ENCODE peak calls at places on chromosomes 7 and 10, in six cellular contexts. One of them, this sample, is unnamed.

GRCh38 chr7:29563590-29564454 is at the start of gene PRR15:
- DNase-seq in mammary epithelial cell: peak
- DNase-seq in DND-41: no peak
- DNase-seq in fibroblast of the aortic adventitia: peak
- DNase-seq in BE2C: peak
- DNase-seq in coronary artery: no peak
- DNase-seq in this sample: peak

GRCh38 chr7:140247564-140247963 is 70.8 kb upstream of the KDM7A start:
- DNase-seq in BE2C: no peak
- DNase-seq in coronary artery: no peak
- DNase-seq in mammary epithelial cell: no peak
- DNase-seq in DND-41: no peak
- DNase-seq in fibroblast of the aortic adventitia: no peak
- DNase-seq in this sample: no peak

GRCh38 chr10:34216348-34216908 is 598.7 kb downstream of the PARD3 start:
- DNase-seq in mammary epithelial cell: no peak
- DNase-seq in coronary artery: no peak
- DNase-seq in fibroblast of the aortic adventitia: no peak
- DNase-seq in DND-41: no peak
- DNase-seq in BE2C: peak
- DNase-seq in this sample: no peak

GRCh38 chr7:130276796-130277762 is 10.4 kb downstream of the CPA2 start:
- DNase-seq in fibroblast of the aortic adventitia: peak
- DNase-seq in coronary artery: no peak
- DNase-seq in mammary epithelial cell: peak
- DNase-seq in DND-41: no peak
- DNase-seq in BE2C: no peak
- DNase-seq in this sample: peak

GRCh38 chr7:103797647-103798307 is 191.7 kb downstream of the RELN start:
- DNase-seq in coronary artery: no peak
- DNase-seq in DND-41: no peak
- DNase-seq in mammary epithelial cell: no peak
- DNase-seq in fibroblast of the aortic adventitia: no peak
- DNase-seq in BE2C: peak
- DNase-seq in this sample: no peak

GRCh38 chr10:22849077-22849810 is 78.6 kb upstream of the ARMC3 start:
- DNase-seq in fibroblast of the aortic adventitia: peak
- DNase-seq in coronary artery: peak
- DNase-seq in BE2C: no peak
- DNase-seq in DND-41: no peak
- DNase-seq in mammary epithelial cell: peak
- DNase-seq in this sample: peak

GRCh38 chr10:789831-790701 is 100.6 kb upstream of the DIP2C start:
- DNase-seq in DND-41: no peak
- DNase-seq in fibroblast of the aortic adventitia: no peak
- DNase-seq in coronary artery: peak
- DNase-seq in BE2C: no peak
- DNase-seq in mammary epithelial cell: no peak
- DNase-seq in this sample: no peak

GRCh38 chr10:71237843-71238623 is 25.7 kb downstream of the UNC5B start:
- DNase-seq in DND-41: no peak
- DNase-seq in mammary epithelial cell: no peak
- DNase-seq in fibroblast of the aortic adventitia: no peak
- DNase-seq in coronary artery: no peak
- DNase-seq in BE2C: no peak
- DNase-seq in this sample: no peak

GRCh38 chr7:79124331-79124730 is 329.1 kb downstream of the MAGI2 start:
- DNase-seq in fibroblast of the aortic adventitia: no peak
- DNase-seq in BE2C: no peak
- DNase-seq in coronary artery: no peak
- DNase-seq in mammary epithelial cell: no peak
- DNase-seq in DND-41: no peak
- DNase-seq in this sample: no peak

GRCh38 chr7:97317575-97317974 is 200.1 kb downstream of the SDHAF3 start:
- DNase-seq in coronary artery: no peak
- DNase-seq in fibroblast of the aortic adventitia: no peak
- DNase-seq in BE2C: no peak
- DNase-seq in mammary epithelial cell: no peak
- DNase-seq in DND-41: no peak
- DNase-seq in this sample: no peak
- TF ChIP-seq CTCF in coronary artery: no peak
- TF ChIP-seq CTCF in fibroblast of the aortic adventitia: no peak
- TF ChIP-seq CTCF in BE2C: no peak
- TF ChIP-seq CTCF in mammary epithelial cell: no peak
- TF ChIP-seq CTCF in DND-41: no peak
- TF ChIP-seq CTCF in this sample: no peak

GRCh38 chr7:19982841-19983835 is 209.7 kb upstream of the TMEM196 start:
- DNase-seq in BE2C: peak
- DNase-seq in coronary artery: no peak
- DNase-seq in fibroblast of the aortic adventitia: peak
- DNase-seq in DND-41: peak
- DNase-seq in mammary epithelial cell: peak
- DNase-seq in this sample: peak
- TF ChIP-seq CTCF in BE2C: peak
- TF ChIP-seq CTCF in coronary artery: no peak
- TF ChIP-seq CTCF in fibroblast of the aortic adventitia: peak
- TF ChIP-seq CTCF in DND-41: no peak
- TF ChIP-seq CTCF in mammary epithelial cell: no peak
- TF ChIP-seq CTCF in this sample: no peak

DNA sequence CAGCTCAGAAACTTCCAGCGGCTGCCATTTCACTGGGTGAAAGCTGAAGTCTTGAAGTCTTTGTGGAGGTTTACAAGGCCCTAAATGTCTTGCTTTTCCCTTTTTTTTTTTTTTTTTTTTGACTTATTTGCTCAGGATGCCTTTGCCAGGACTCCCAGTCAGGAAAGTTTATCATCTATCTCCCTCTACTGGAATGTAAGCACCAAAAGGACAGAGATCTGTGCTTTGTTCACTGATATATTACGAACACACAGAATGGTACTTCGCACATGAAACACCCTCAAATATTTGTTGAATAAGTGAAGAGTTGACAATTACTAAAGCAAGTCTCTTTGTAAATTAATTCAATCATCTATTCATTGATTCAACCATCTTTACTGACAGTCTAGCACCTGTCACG is 23.2 kb downstream of the ABCB4 start:
- DNase-seq in mammary epithelial cell: no peak
- DNase-seq in BE2C: no peak
- DNase-seq in fibroblast of the aortic adventitia: no peak
- DNase-seq in coronary artery: no peak
- DNase-seq in DND-41: no peak
- DNase-seq in this sample: no peak
- TF ChIP-seq CTCF in mammary epithelial cell: no peak
- TF ChIP-seq CTCF in BE2C: peak
- TF ChIP-seq CTCF in fibroblast of the aortic adventitia: no peak
- TF ChIP-seq CTCF in coronary artery: no peak
- TF ChIP-seq CTCF in DND-41: no peak
- TF ChIP-seq CTCF in this sample: no peak

GRCh38 chr7:23072916-23073315 is 32.7 kb upstream of the KLHL7 start:
- DNase-seq in BE2C: no peak
- DNase-seq in DND-41: no peak
- DNase-seq in coronary artery: no peak
- DNase-seq in mammary epithelial cell: no peak
- DNase-seq in fibroblast of the aortic adventitia: no peak
- DNase-seq in this sample: no peak
- TF ChIP-seq CTCF in BE2C: no peak
- TF ChIP-seq CTCF in DND-41: no peak
- TF ChIP-seq CTCF in coronary artery: no peak
- TF ChIP-seq CTCF in mammary epithelial cell: no peak
- TF ChIP-seq CTCF in fibroblast of the aortic adventitia: peak
- TF ChIP-seq CTCF in this sample: no peak

GRCh38 chr7:80428161-80429054 is 83.5 kb downstream of the GNAT3 start:
- DNase-seq in DND-41: no peak
- DNase-seq in fibroblast of the aortic adventitia: peak
- DNase-seq in coronary artery: no peak
- DNase-seq in BE2C: peak
- DNase-seq in mammary epithelial cell: peak
- DNase-seq in this sample: peak
- TF ChIP-seq CTCF in DND-41: peak
- TF ChIP-seq CTCF in fibroblast of the aortic adventitia: peak
- TF ChIP-seq CTCF in coronary artery: no peak
- TF ChIP-seq CTCF in BE2C: peak
- TF ChIP-seq CTCF in mammary epithelial cell: peak
- TF ChIP-seq CTCF in this sample: peak

GRCh38 chr10:13990918-13991317 is 339.8 kb downstream of the FRMD4A start:
- DNase-seq in fibroblast of the aortic adventitia: peak
- DNase-seq in mammary epithelial cell: no peak
- DNase-seq in coronary artery: no peak
- DNase-seq in DND-41: no peak
- DNase-seq in BE2C: no peak
- DNase-seq in this sample: no peak

GRCh38 chr10:13993169-13993568 is 337.6 kb downstream of the FRMD4A start:
- DNase-seq in BE2C: no peak
- DNase-seq in coronary artery: no peak
- DNase-seq in DND-41: no peak
- DNase-seq in fibroblast of the aortic adventitia: peak
- DNase-seq in mammary epithelial cell: peak
- DNase-seq in this sample: no peak

GRCh38 chr10:13990392-13990805 is 340.3 kb downstream of the FRMD4A start:
- DNase-seq in coronary artery: peak
- DNase-seq in fibroblast of the aortic adventitia: peak
- DNase-seq in mammary epithelial cell: no peak
- DNase-seq in BE2C: no peak
- DNase-seq in DND-41: no peak
- DNase-seq in this sample: no peak

GRCh38 chr10:13989616-13990015 is 341.1 kb downstream of the FRMD4A start:
- DNase-seq in DND-41: no peak
- DNase-seq in BE2C: no peak
- DNase-seq in coronary artery: peak
- DNase-seq in mammary epithelial cell: no peak
- DNase-seq in fibroblast of the aortic adventitia: no peak
- DNase-seq in this sample: no peak

GRCh38 chr10:13991353-13991752 is 339.4 kb downstream of the FRMD4A start:
- DNase-seq in mammary epithelial cell: no peak
- DNase-seq in DND-41: no peak
- DNase-seq in coronary artery: no peak
- DNase-seq in fibroblast of the aortic adventitia: no peak
- DNase-seq in BE2C: no peak
- DNase-seq in this sample: no peak
- TF ChIP-seq CTCF in mammary epithelial cell: no peak
- TF ChIP-seq CTCF in DND-41: no peak
- TF ChIP-seq CTCF in coronary artery: no peak
- TF ChIP-seq CTCF in fibroblast of the aortic adventitia: no peak
- TF ChIP-seq CTCF in BE2C: no peak
- TF ChIP-seq CTCF in this sample: no peak

GRCh38 chr7:142880886-142881505 is 4.5 kb downstream of the TRPV6 start:
- DNase-seq in BE2C: no peak
- DNase-seq in fibroblast of the aortic adventitia: peak
- DNase-seq in mammary epithelial cell: no peak
- DNase-seq in DND-41: peak
- DNase-seq in coronary artery: peak
- DNase-seq in this sample: peak
- TF ChIP-seq CTCF in BE2C: peak
- TF ChIP-seq CTCF in fibroblast of the aortic adventitia: peak
- TF ChIP-seq CTCF in mammary epithelial cell: peak
- TF ChIP-seq CTCF in DND-41: peak
- TF ChIP-seq CTCF in coronary artery: no peak
- TF ChIP-seq CTCF in this sample: peak

GRCh38 chr7:89771003-89771636 is 383.1 kb upstream of the STEAP1 start:
- DNase-seq in mammary epithelial cell: no peak
- DNase-seq in BE2C: no peak
- DNase-seq in coronary artery: no peak
- DNase-seq in fibroblast of the aortic adventitia: no peak
- DNase-seq in DND-41: no peak
- DNase-seq in this sample: no peak
- TF ChIP-seq CTCF in mammary epithelial cell: no peak
- TF ChIP-seq CTCF in BE2C: no peak
- TF ChIP-seq CTCF in coronary artery: no peak
- TF ChIP-seq CTCF in fibroblast of the aortic adventitia: no peak
- TF ChIP-seq CTCF in DND-41: no peak
- TF ChIP-seq CTCF in this sample: no peak